ENCODE peak calls at places on chromosomes 6 and 20, in four cellular contexts. C is pancreas; U is activated CD4-positive, CD25-positive, alpha-beta regulatory T cell; V is neural crest cell. X is an unnamed sample.

GRCh38 chr20:63490416-63490815 is 8.5 kb downstream of the EEF1A2 start:
- DNase-seq in U (no peak), V (no peak), C (no peak), X (peak; percentile 1)

GRCh38 chr20:59481082-59482018 is 123.0 kb upstream of the PHACTR3 start:
- DNase-seq in V (no peak), C (no peak), U (no peak), X (no peak)

GRCh38 chr6:43953794-43954310 is 173.4 kb downstream of the MRPL14 start:
- DNase-seq in V (no peak), U (no peak), C (peak; percentile 18), X (peak; percentile 47)

GRCh38 chr20:63886054-63886419 is 8.9 kb upstream of the DNAJC5 start:
- DNase-seq in V (no peak), U (no peak), C (no peak), X (no peak)

GRCh38 chr6:89763550-89763949 is 56.0 kb downstream of the MDN1 start:
- DNase-seq in V (no peak), C (no peak), U (no peak), X (no peak)

GRCh38 chr6:154457881-154458284 is 52.6 kb downstream of the CNKSR3 start:
- DNase-seq in U (no peak), C (no peak), V (no peak), X (no peak)

GRCh38 chr6:44470106-44470446 is 82.6 kb downstream of the CDC5L start:
- DNase-seq in V (no peak), C (peak; percentile 72), U (no peak), X (no peak)

GRCh38 chr6:11618533-11618932 is 81.0 kb downstream of the TMEM170B start:
- DNase-seq in C (no peak), V (no peak), U (no peak), X (no peak)

GRCh38 chr6:130163261-130163660 is 59.5 kb downstream of the SAMD3 start:
- DNase-seq in V (no peak), U (no peak), C (no peak), X (no peak)

GRCh38 chr6:26394289-26394688 is 7.8 kb upstream of the BTN3A1 start:
- DNase-seq in C (no peak), V (no peak), U (no peak), X (no peak)

GRCh38 chr20:2604506-2604835 is 48.0 kb upstream of the NOP56 start:
- DNase-seq in V (no peak), C (no peak), U (no peak), X (no peak)

GRCh38 chr20:48898896-48899513 is 22.5 kb upstream of the ARFGEF2 start:
- DNase-seq in U (no peak), C (no peak), V (no peak), X (no peak)

GRCh38 chr20:61556116-61556515 is 304.1 kb downstream of the CDH4 start:
- DNase-seq in V (no peak), U (no peak), C (no peak), X (no peak)

GRCh38 chr6:28553986-28554881 is 28.6 kb downstream of the GPX5 start:
- DNase-seq in U (no peak), C (no peak), V (no peak), X (peak; percentile 64)

GRCh38 chr20:53757472-53757913 is 163.9 kb upstream of the ZNF217 start:
- DNase-seq in U (no peak), C (no peak), V (no peak), X (peak; percentile 31)

GRCh38 chr6:28825732-28826293 is 98.0 kb downstream of the TRIM27 start:
- DNase-seq in C (no peak), U (no peak), V (no peak), X (peak; percentile 69)

GRCh38 chr6:164928366-164929154 is 380.8 kb downstream of the C6orf118 start:
- DNase-seq in V (no peak), C (no peak), U (no peak), X (peak; percentile 43)

GRCh38 chr20:14295238-14295637 is 42.2 kb downstream of the FLRT3 start:
- DNase-seq in C (no peak), U (no peak), V (no peak), X (no peak)

GRCh38 chr6:43399932-43400487 is 27.3 kb upstream of the ABCC10 start:
- DNase-seq in U (no peak), V (no peak), C (no peak), X (no peak)

GRCh38 chr6:33082702-33083101 is 6.9 kb downstream of the HLA-DPB1 start:
- DNase-seq in U (no peak), C (no peak), V (no peak), X (peak; percentile 56)

GRCh38 chr20:2984956-2985661 is 58.3 kb upstream of the GNRH2 start:
- DNase-seq in C (no peak), V (no peak), U (no peak), X (no peak)

GRCh38 chr20:23225407-23226060 is 125.1 kb upstream of the NXT1 start:
- DNase-seq in U (no peak), V (no peak), C (peak; percentile 45), X (no peak)

GRCh38 chr6:81263531-81264168 is 488.8 kb downstream of the TENT5A start:
- DNase-seq in C (no peak), U (no peak), V (no peak), X (no peak)

GRCh38 chr6:137892271-137892708 is 25.2 kb downstream of the TNFAIP3 start:
- DNase-seq in C (no peak), U (no peak), V (no peak), X (no peak)

GRCh38 chr20:49843139-49843538 is 30.5 kb downstream of the SLC9A8 start:
- DNase-seq in U (no peak), V (no peak), C (no peak), X (no peak)

GRCh38 chr20:14925286-14925685 is 587.9 kb upstream of the FLRT3 start:
- DNase-seq in V (no peak), C (no peak), U (no peak), X (no peak)

GRCh38 chr6:140052757-140053729 is 678.6 kb upstream of the CITED2 start:
- DNase-seq in C (no peak), V (no peak), U (no peak), X (no peak)

GRCh38 chr6:87723727-87724078 is 21.7 kb upstream of the AKIRIN2 start:
- DNase-seq in C (no peak), U (no peak), V (no peak), X (no peak)

X was measured in retina.